ENCODE peak calls at places on chromosome 22, in five cellular contexts. One of them, this sample, is unnamed. For H3K9me3 and H3K4me1, the result is how much of the 10 kb centered on the place peaks cover.

GRCh38 chr22:11598492-11599440 is 3929.2 kb upstream of the OR11H1 start:
- DNase-seq in spleen: peak
- DNase-seq in gastrocnemius medialis: no peak
- DNase-seq in transverse colon: no peak
- DNase-seq in upper lobe of right lung: no peak
- DNase-seq in this sample: no peak

GRCh38 chr22:31160328-31160978 is 471 bp downstream of the RNF185 start:
- DNase-seq in spleen: peak
- DNase-seq in gastrocnemius medialis: no peak
- DNase-seq in transverse colon: peak
- DNase-seq in upper lobe of right lung: no peak
- DNase-seq in this sample: no peak

GRCh38 chr22:42408815-42409529 is 23.2 kb downstream of the NFAM1 start:
- DNase-seq in spleen: no peak
- DNase-seq in gastrocnemius medialis: no peak
- DNase-seq in transverse colon: no peak
- DNase-seq in upper lobe of right lung: no peak
- DNase-seq in this sample: no peak

GRCh38 chr22:36767035-36767775 is 8.7 kb downstream of the IFT27 start:
- DNase-seq in spleen: no peak
- DNase-seq in gastrocnemius medialis: no peak
- DNase-seq in transverse colon: no peak
- DNase-seq in upper lobe of right lung: peak
- DNase-seq in this sample: no peak

GRCh38 chr22:23402275-23403151 is 177.6 kb downstream of the IGLL1 start:
- DNase-seq in spleen: peak
- DNase-seq in gastrocnemius medialis: no peak
- DNase-seq in transverse colon: peak
- DNase-seq in upper lobe of right lung: peak
- DNase-seq in this sample: peak

GRCh38 chr22:43114958-43115357 is 4.4 kb downstream of the BIK start:
- DNase-seq in spleen: no peak
- DNase-seq in gastrocnemius medialis: no peak
- DNase-seq in transverse colon: peak
- DNase-seq in upper lobe of right lung: no peak
- DNase-seq in this sample: no peak

GRCh38 chr22:26170795-26171194 is 1.5 kb downstream of the SEZ6L start:
- DNase-seq in spleen: no peak
- DNase-seq in gastrocnemius medialis: no peak
- DNase-seq in transverse colon: no peak
- DNase-seq in upper lobe of right lung: no peak
- DNase-seq in this sample: no peak

GRCh38 chr22:27331526-27332281 is 469.9 kb downstream of the MN1 start:
- DNase-seq in spleen: no peak
- DNase-seq in gastrocnemius medialis: no peak
- DNase-seq in transverse colon: peak
- DNase-seq in upper lobe of right lung: peak
- DNase-seq in this sample: peak

GRCh38 chr22:35592418-35592967 is 24.6 kb downstream of the MB start:
- DNase-seq in spleen: no peak
- DNase-seq in gastrocnemius medialis: no peak
- DNase-seq in transverse colon: no peak
- DNase-seq in upper lobe of right lung: no peak
- DNase-seq in this sample: no peak

GRCh38 chr22:25689631-25690030 is 52.4 kb upstream of the MYO18B start:
- DNase-seq in spleen: no peak
- DNase-seq in gastrocnemius medialis: no peak
- DNase-seq in transverse colon: no peak
- DNase-seq in upper lobe of right lung: no peak
- DNase-seq in this sample: no peak

GRCh38 chr22:42829311-42829710 is 27.8 kb downstream of the ARFGAP3 start:
- DNase-seq in spleen: no peak
- DNase-seq in gastrocnemius medialis: no peak
- DNase-seq in transverse colon: no peak
- DNase-seq in upper lobe of right lung: no peak
- DNase-seq in this sample: no peak

GRCh38 chr22:42902875-42903510 is 45.9 kb upstream of the ARFGAP3 start:
- DNase-seq in spleen: no peak
- DNase-seq in gastrocnemius medialis: no peak
- DNase-seq in transverse colon: peak
- DNase-seq in upper lobe of right lung: no peak
- DNase-seq in this sample: no peak

GRCh38 chr22:35313311-35314121 is 13.8 kb downstream of the TOM1 start:
- DNase-seq in spleen: peak
- DNase-seq in gastrocnemius medialis: peak
- DNase-seq in transverse colon: no peak
- DNase-seq in upper lobe of right lung: peak
- DNase-seq in this sample: no peak

GRCh38 chr22:26956346-26956745 is 299.0 kb downstream of the MIAT start:
- DNase-seq in spleen: no peak
- DNase-seq in gastrocnemius medialis: no peak
- DNase-seq in transverse colon: no peak
- DNase-seq in upper lobe of right lung: no peak
- DNase-seq in this sample: no peak

GRCh38 chr22:23281406-23282088 is 101.2 kb downstream of the BCR start:
- DNase-seq in spleen: peak
- DNase-seq in gastrocnemius medialis: peak
- DNase-seq in transverse colon: peak
- DNase-seq in upper lobe of right lung: peak
- DNase-seq in this sample: peak

GRCh38 chr22:29814003-29814402 is 24.1 kb downstream of the ASCC2 start:
- DNase-seq in spleen: no peak
- DNase-seq in gastrocnemius medialis: peak
- DNase-seq in transverse colon: no peak
- DNase-seq in upper lobe of right lung: no peak
- DNase-seq in this sample: no peak

GRCh38 chr22:21698430-21699329 is 32.9 kb downstream of the PPIL2 start:
- DNase-seq in spleen: no peak
- DNase-seq in gastrocnemius medialis: peak
- DNase-seq in transverse colon: no peak
- DNase-seq in upper lobe of right lung: no peak
- DNase-seq in this sample: no peak

GRCh38 chr22:33812578-33812977 is 107.7 kb downstream of the LARGE1 start:
- DNase-seq in spleen: no peak
- DNase-seq in gastrocnemius medialis: no peak
- DNase-seq in transverse colon: no peak
- DNase-seq in upper lobe of right lung: no peak
- DNase-seq in this sample: no peak

GRCh38 chr22:41979423-41980250 is 10.4 kb downstream of the SEPTIN3 start:
- DNase-seq in spleen: no peak
- DNase-seq in gastrocnemius medialis: no peak
- DNase-seq in transverse colon: no peak
- DNase-seq in upper lobe of right lung: no peak
- DNase-seq in this sample: no peak

GRCh38 chr22:27269751-27270586 is 531.6 kb downstream of the MN1 start:
- DNase-seq in spleen: no peak
- DNase-seq in gastrocnemius medialis: no peak
- DNase-seq in transverse colon: no peak
- DNase-seq in upper lobe of right lung: no peak
- DNase-seq in this sample: no peak

GRCh38 chr22:28560005-28560742 is 119.5 kb downstream of the TTC28 start:
- DNase-seq in spleen: no peak
- DNase-seq in gastrocnemius medialis: no peak
- DNase-seq in transverse colon: no peak
- DNase-seq in upper lobe of right lung: no peak
- DNase-seq in this sample: no peak

GRCh38 chr22:48333816-48334735 is 1493.6 kb downstream of the BRD1 start:
- DNase-seq in spleen: no peak
- DNase-seq in gastrocnemius medialis: no peak
- DNase-seq in transverse colon: no peak
- DNase-seq in upper lobe of right lung: no peak
- DNase-seq in this sample: peak

GRCh38 chr22:48335442-48336139 is 1492.1 kb downstream of the BRD1 start:
- DNase-seq in spleen: no peak
- DNase-seq in gastrocnemius medialis: no peak
- DNase-seq in transverse colon: no peak
- DNase-seq in upper lobe of right lung: no peak
- DNase-seq in this sample: peak

GRCh38 chr22:48334971-48335370 is 1492.7 kb downstream of the BRD1 start:
- DNase-seq in spleen: no peak
- DNase-seq in gastrocnemius medialis: no peak
- DNase-seq in transverse colon: no peak
- DNase-seq in upper lobe of right lung: no peak
- DNase-seq in this sample: peak

GRCh38 chr22:48337957-48338792 is 1489.5 kb downstream of the BRD1 start:
- DNase-seq in spleen: peak
- DNase-seq in gastrocnemius medialis: no peak
- DNase-seq in transverse colon: no peak
- DNase-seq in upper lobe of right lung: peak
- DNase-seq in this sample: peak

GRCh38 chr22:48336339-48337060 is 1491.2 kb downstream of the BRD1 start:
- DNase-seq in spleen: no peak
- DNase-seq in gastrocnemius medialis: no peak
- DNase-seq in transverse colon: no peak
- DNase-seq in upper lobe of right lung: no peak
- DNase-seq in this sample: no peak
- H3K9me3 ChIP-seq in spleen: under half
- H3K9me3 ChIP-seq in gastrocnemius medialis: under half
- H3K9me3 ChIP-seq in transverse colon: under half
- H3K9me3 ChIP-seq in upper lobe of right lung: under half
- H3K9me3 ChIP-seq in this sample: under half

GRCh38 chr22:50271011-50271394 is 823 bp upstream of the MAPK11 start:
- DNase-seq in spleen: no peak
- DNase-seq in gastrocnemius medialis: no peak
- DNase-seq in transverse colon: no peak
- DNase-seq in upper lobe of right lung: no peak
- DNase-seq in this sample: no peak

GRCh38 chr22:50270302-50271010 is at the start of gene MAPK11:
- DNase-seq in spleen: peak
- DNase-seq in gastrocnemius medialis: no peak
- DNase-seq in transverse colon: peak
- DNase-seq in upper lobe of right lung: peak
- DNase-seq in this sample: peak

GRCh38 chr22:50274311-50274710 is 4.1 kb upstream of the MAPK11 start:
- DNase-seq in spleen: no peak
- DNase-seq in gastrocnemius medialis: no peak
- DNase-seq in transverse colon: peak
- DNase-seq in upper lobe of right lung: no peak
- DNase-seq in this sample: no peak

GRCh38 chr22:50271519-50271970 is 1.4 kb upstream of the MAPK11 start:
- DNase-seq in spleen: peak
- DNase-seq in gastrocnemius medialis: no peak
- DNase-seq in transverse colon: peak
- DNase-seq in upper lobe of right lung: peak
- DNase-seq in this sample: no peak

DNA sequence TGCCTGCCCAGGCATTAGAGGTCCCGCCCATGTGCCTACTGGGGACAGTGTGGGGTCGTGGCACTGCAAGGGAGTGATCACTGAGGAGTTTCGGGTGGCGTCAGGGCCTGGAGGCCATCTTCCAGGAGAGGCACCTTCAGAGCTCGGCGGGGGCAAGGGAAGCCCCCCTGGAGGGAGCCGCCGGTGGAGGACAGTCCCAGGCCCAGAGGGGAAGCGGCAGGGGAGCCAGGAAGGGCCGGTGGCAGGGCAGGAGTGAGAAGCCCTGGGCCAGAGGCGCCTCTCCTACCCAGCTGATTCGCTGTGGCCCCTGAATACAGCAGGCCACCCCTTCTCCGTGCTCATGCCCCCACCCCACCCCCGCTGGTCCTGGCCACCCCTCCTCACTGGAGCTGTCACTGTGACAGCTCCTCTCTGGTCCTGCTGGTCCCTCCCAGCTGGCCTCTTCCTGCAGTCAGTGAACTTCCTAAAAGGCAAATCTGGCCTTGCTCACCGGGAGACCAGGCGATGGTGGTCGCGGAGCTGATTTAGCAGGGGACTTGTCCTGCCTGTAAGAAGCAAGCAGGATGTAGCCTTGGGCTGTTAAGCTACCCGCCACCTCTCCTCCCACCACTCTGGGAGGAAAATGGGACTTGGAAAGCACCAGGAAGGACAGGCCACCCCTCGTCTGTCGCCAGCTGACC is 2.1 kb upstream of the MAPK11 start:
- DNase-seq in spleen: no peak
- DNase-seq in gastrocnemius medialis: no peak
- DNase-seq in transverse colon: no peak
- DNase-seq in upper lobe of right lung: no peak
- DNase-seq in this sample: no peak
- H3K4me1 ChIP-seq in spleen: under half
- H3K4me1 ChIP-seq in gastrocnemius medialis: under half
- H3K4me1 ChIP-seq in transverse colon: under half
- H3K4me1 ChIP-seq in upper lobe of right lung: under half
- H3K4me1 ChIP-seq in this sample: half or more

GRCh38 chr22:46022881-46023512 is 46.0 kb upstream of the WNT7B start:
- DNase-seq in spleen: no peak
- DNase-seq in gastrocnemius medialis: no peak
- DNase-seq in transverse colon: peak
- DNase-seq in upper lobe of right lung: no peak
- DNase-seq in this sample: peak

GRCh38 chr22:46017166-46017565 is 40.2 kb upstream of the WNT7B start:
- DNase-seq in spleen: no peak
- DNase-seq in gastrocnemius medialis: no peak
- DNase-seq in transverse colon: no peak
- DNase-seq in upper lobe of right lung: no peak
- DNase-seq in this sample: no peak

GRCh38 chr22:46019351-46019750 is 42.4 kb upstream of the WNT7B start:
- DNase-seq in spleen: peak
- DNase-seq in gastrocnemius medialis: no peak
- DNase-seq in transverse colon: peak
- DNase-seq in upper lobe of right lung: no peak
- DNase-seq in this sample: peak

GRCh38 chr22:46021577-46021976 is 44.6 kb upstream of the WNT7B start:
- DNase-seq in spleen: peak
- DNase-seq in gastrocnemius medialis: no peak
- DNase-seq in transverse colon: peak
- DNase-seq in upper lobe of right lung: peak
- DNase-seq in this sample: peak

GRCh38 chr22:46018859-46019258 is 41.9 kb upstream of the WNT7B start:
- DNase-seq in spleen: no peak
- DNase-seq in gastrocnemius medialis: no peak
- DNase-seq in transverse colon: no peak
- DNase-seq in upper lobe of right lung: no peak
- DNase-seq in this sample: no peak
- H3K27ac ChIP-seq in spleen: no peak
- H3K27ac ChIP-seq in gastrocnemius medialis: no peak
- H3K27ac ChIP-seq in transverse colon: no peak
- H3K27ac ChIP-seq in upper lobe of right lung: no peak
- H3K27ac ChIP-seq in this sample: no peak

GRCh38 chr22:47286590-47286989 is 524.1 kb downstream of the TBC1D22A start:
- DNase-seq in spleen: no peak
- DNase-seq in gastrocnemius medialis: no peak
- DNase-seq in transverse colon: no peak
- DNase-seq in upper lobe of right lung: peak
- DNase-seq in this sample: no peak

GRCh38 chr22:47288640-47289039 is 526.2 kb downstream of the TBC1D22A start:
- DNase-seq in spleen: no peak
- DNase-seq in gastrocnemius medialis: no peak
- DNase-seq in transverse colon: no peak
- DNase-seq in upper lobe of right lung: no peak
- DNase-seq in this sample: no peak

GRCh38 chr22:47285981-47286380 is 523.5 kb downstream of the TBC1D22A start:
- DNase-seq in spleen: no peak
- DNase-seq in gastrocnemius medialis: no peak
- DNase-seq in transverse colon: no peak
- DNase-seq in upper lobe of right lung: peak
- DNase-seq in this sample: no peak

GRCh38 chr22:47289316-47289985 is 527.0 kb downstream of the TBC1D22A start:
- DNase-seq in spleen: no peak
- DNase-seq in gastrocnemius medialis: no peak
- DNase-seq in transverse colon: no peak
- DNase-seq in upper lobe of right lung: peak
- DNase-seq in this sample: no peak

GRCh38 chr22:47287516-47287915 is 525.1 kb downstream of the TBC1D22A start:
- DNase-seq in spleen: no peak
- DNase-seq in gastrocnemius medialis: no peak
- DNase-seq in transverse colon: no peak
- DNase-seq in upper lobe of right lung: peak
- DNase-seq in this sample: no peak
- H3K9me3 ChIP-seq in spleen: under half
- H3K9me3 ChIP-seq in gastrocnemius medialis: under half
- H3K9me3 ChIP-seq in transverse colon: under half
- H3K9me3 ChIP-seq in upper lobe of right lung: under half
- H3K9me3 ChIP-seq in this sample: under half

This sample was measured in lower lobe of right lung.